ENCODE peak calls at places on chromosome 1, in seven cellular contexts. U is prostate gland, T is suprapubic skin, X is body of pancreas, R is ovary, H is GM12892, Z is lower leg skin. K is an unnamed sample.

GRCh38 chr1:216325946-216326345 is 97.3 kb downstream of the USH2A start:
- DNase-seq in R (no peak), T (no peak), X (no peak), U (no peak), Z (no peak), H (no peak), K (no peak)

GRCh38 chr1:235045034-235045690 is 83.5 kb downstream of the TOMM20 start:
- DNase-seq in Z (no peak), U (no peak), R (no peak), T (no peak), X (no peak), H (no peak), K (no peak)

GRCh38 chr1:204697893-204698292 is 12.4 kb upstream of the LRRN2 start:
- DNase-seq in X (no peak), Z (no peak), T (no peak), R (no peak), U (peak), H (no peak), K (no peak)

GRCh38 chr1:197868751-197869501 is 33.5 kb upstream of the C1orf53 start:
- DNase-seq in R (no peak), H (no peak), X (peak), Z (no peak), T (no peak), U (peak), K (peak)

GRCh38 chr1:96782861-96783260 is 61.3 kb downstream of the PTBP2 start:
- DNase-seq in T (no peak), X (no peak), H (no peak), Z (no peak), U (no peak), R (no peak), K (no peak)

GRCh38 chr1:119288751-119289150 is 79.8 kb upstream of the HAO2 start:
- DNase-seq in U (no peak), H (no peak), Z (no peak), X (no peak), R (no peak), T (no peak), K (no peak)

GRCh38 chr1:226871636-226872327 is 1.4 kb downstream of the PSEN2 start:
- DNase-seq in T (no peak), Z (peak), H (no peak), U (no peak), X (peak), R (no peak), K (no peak)

GRCh38 chr1:199612976-199613774 is 414.3 kb upstream of the NR5A2 start:
- DNase-seq in H (no peak), U (no peak), T (no peak), R (no peak), Z (no peak), X (no peak), K (no peak)

GRCh38 chr1:77016371-77016770 is 149.1 kb downstream of the ST6GALNAC5 start:
- DNase-seq in R (no peak), Z (no peak), T (no peak), H (no peak), X (no peak), U (no peak), K (no peak)

GRCh38 chr1:20724364-20725188 is 6.8 kb upstream of the KIF17 start:
- DNase-seq in Z (peak), U (no peak), T (no peak), H (no peak), R (peak), X (no peak), K (no peak)

GRCh38 chr1:27940297-27940696 is 5.5 kb downstream of the SMPDL3B start:
- DNase-seq in U (no peak), H (peak), Z (no peak), R (no peak), X (no peak), T (no peak), K (peak)

GRCh38 chr1:224080082-224080774 is 33.7 kb upstream of the FBXO28 start:
- DNase-seq in X (no peak), R (no peak), H (no peak), T (no peak), U (no peak), Z (no peak), K (peak)

GRCh38 chr1:169364948-169365347 is 2.6 kb downstream of the NME7 start:
- DNase-seq in T (no peak), Z (no peak), U (no peak), X (no peak), R (no peak), H (no peak), K (no peak)

GRCh38 chr1:150922519-150922975 is 3.6 kb upstream of the SETDB1 start:
- DNase-seq in X (peak), T (peak), R (peak), H (peak), Z (peak), U (peak), K (peak)

GRCh38 chr1:150927629-150928028 is 1.5 kb downstream of the SETDB1 start:
- DNase-seq in R (no peak), Z (peak), T (no peak), U (no peak), H (no peak), X (no peak), K (no peak)

GRCh38 chr1:150928286-150928685 is 2.1 kb downstream of the SETDB1 start:
- DNase-seq in Z (no peak), R (no peak), U (no peak), X (no peak), T (no peak), H (no peak), K (no peak)

GRCh38 chr1:150925080-150925479 is 1.1 kb upstream of the SETDB1 start:
- DNase-seq in Z (peak), H (no peak), R (peak), T (no peak), U (no peak), X (no peak), K (no peak)

GRCh38 chr1:150926094-150926741 is at the start of gene SETDB1:
- DNase-seq in X (peak), U (peak), Z (peak), R (peak), H (peak), T (peak), K (peak)
- TF ChIP-seq POLR2A in X (peak), U (peak), Z (no peak), R (no peak), H (peak), T (peak), K (peak)

DNA sequence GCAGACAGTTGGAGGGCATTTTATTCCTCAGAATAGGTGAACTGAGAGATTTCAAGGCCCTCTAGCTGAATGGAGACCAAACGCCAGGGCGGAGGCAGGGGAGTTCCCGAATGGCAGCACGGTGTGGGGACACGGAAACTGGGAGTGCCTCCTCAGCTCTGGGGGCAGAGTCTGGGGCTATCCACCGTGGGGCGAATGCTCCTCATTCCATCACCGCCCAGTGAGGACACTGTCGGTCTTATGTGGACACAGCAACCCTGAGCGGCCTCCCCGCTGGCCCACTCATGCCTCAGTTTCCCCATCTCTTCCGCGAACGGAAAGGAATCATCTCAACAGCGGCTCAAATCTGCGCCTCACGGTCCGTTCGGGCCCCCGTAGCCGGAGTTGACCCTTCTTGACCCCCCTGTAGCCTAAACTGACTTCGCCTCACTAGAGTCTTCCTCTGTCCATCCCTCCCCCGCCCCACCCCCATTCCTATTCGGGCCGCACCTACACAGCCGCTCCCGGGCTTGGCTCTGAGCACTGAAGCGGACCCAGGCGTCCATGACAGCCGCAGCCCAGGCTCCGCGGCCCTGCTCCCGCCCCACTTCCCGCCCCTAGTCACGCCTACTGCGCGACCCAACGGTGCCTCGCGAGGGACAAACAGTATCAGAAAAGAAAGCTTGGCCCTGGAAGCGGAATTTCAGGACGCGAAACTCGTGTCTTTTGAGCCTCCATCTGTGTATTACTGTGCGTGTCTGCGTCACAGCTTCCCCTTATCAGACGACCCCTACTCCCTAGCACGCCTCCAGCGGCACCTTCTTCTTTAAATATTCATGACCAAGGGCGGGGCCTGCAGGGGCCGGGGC is at the start of gene PEX11B:
- DNase-seq in Z (peak), X (peak), U (peak), H (peak), R (peak), T (peak), K (peak)
- TF ChIP-seq POLR2A in Z (no peak), X (peak), U (peak), H (peak), R (peak), T (peak), K (peak)

GRCh38 chr1:181033128-181033798 is 520 bp upstream of the MR1 start:
- DNase-seq in Z (peak), H (no peak), R (peak), X (peak), U (peak), T (no peak), K (peak)

GRCh38 chr1:181028241-181029014 is 5.4 kb upstream of the MR1 start:
- DNase-seq in T (no peak), R (no peak), H (no peak), X (no peak), Z (no peak), U (no peak), K (no peak)

GRCh38 chr1:181036107-181036843 is 2.5 kb downstream of the MR1 start:
- DNase-seq in Z (no peak), H (no peak), T (no peak), R (no peak), U (no peak), X (no peak), K (peak)

GRCh38 chr1:181038399-181038873 is 4.7 kb downstream of the MR1 start:
- DNase-seq in H (no peak), U (peak), R (no peak), T (no peak), X (peak), Z (no peak), K (peak)

GRCh38 chr1:181033799-181034391 is at the start of gene MR1:
- DNase-seq in U (peak), R (no peak), X (peak), T (no peak), Z (no peak), H (peak), K (peak)
- TF ChIP-seq POLR2A in U (peak), R (peak), X (peak), T (peak), Z (no peak), H (peak), K (peak)

GRCh38 chr1:14715771-14716170 is 117.3 kb downstream of the KAZN start:
- DNase-seq in H (no peak), U (no peak), T (no peak), X (no peak), Z (no peak), R (no peak), K (no peak)
- TF ChIP-seq POLR2A in H (no peak), U (no peak), T (no peak), X (no peak), Z (no peak), R (no peak), K (no peak)

GRCh38 chr1:155254228-155254713 is 1.0 kb downstream of the ENTREP3 start:
- DNase-seq in X (no peak), U (no peak), Z (no peak), H (no peak), T (no peak), R (peak), K (no peak)

GRCh38 chr1:155254714-155255242 is 505 bp downstream of the ENTREP3 start:
- DNase-seq in Z (no peak), U (no peak), X (no peak), H (peak), T (no peak), R (peak), K (no peak)

GRCh38 chr1:155256101-155256852 is 994 bp upstream of the ENTREP3 start:
- DNase-seq in T (no peak), R (peak), Z (no peak), U (no peak), H (no peak), X (no peak), K (no peak)

GRCh38 chr1:155253797-155254196 is 1.5 kb downstream of the ENTREP3 start:
- DNase-seq in H (no peak), T (no peak), R (no peak), U (no peak), Z (no peak), X (no peak), K (no peak)

GRCh38 chr1:155255243-155256100 is at the start of gene ENTREP3:
- DNase-seq in X (peak), U (peak), T (peak), R (peak), H (peak), Z (peak), K (peak)
- TF ChIP-seq POLR2A in X (peak), U (peak), T (no peak), R (peak), H (peak), Z (no peak), K (peak)

GRCh38 chr1:39713557-39713956 is 22.3 kb upstream of the HPCAL4 start:
- DNase-seq in X (no peak), R (no peak), Z (no peak), U (no peak), T (no peak), H (no peak), K (no peak)
- TF ChIP-seq POLR2A in X (no peak), R (no peak), Z (no peak), U (no peak), T (no peak), H (no peak), K (no peak)

DNA sequence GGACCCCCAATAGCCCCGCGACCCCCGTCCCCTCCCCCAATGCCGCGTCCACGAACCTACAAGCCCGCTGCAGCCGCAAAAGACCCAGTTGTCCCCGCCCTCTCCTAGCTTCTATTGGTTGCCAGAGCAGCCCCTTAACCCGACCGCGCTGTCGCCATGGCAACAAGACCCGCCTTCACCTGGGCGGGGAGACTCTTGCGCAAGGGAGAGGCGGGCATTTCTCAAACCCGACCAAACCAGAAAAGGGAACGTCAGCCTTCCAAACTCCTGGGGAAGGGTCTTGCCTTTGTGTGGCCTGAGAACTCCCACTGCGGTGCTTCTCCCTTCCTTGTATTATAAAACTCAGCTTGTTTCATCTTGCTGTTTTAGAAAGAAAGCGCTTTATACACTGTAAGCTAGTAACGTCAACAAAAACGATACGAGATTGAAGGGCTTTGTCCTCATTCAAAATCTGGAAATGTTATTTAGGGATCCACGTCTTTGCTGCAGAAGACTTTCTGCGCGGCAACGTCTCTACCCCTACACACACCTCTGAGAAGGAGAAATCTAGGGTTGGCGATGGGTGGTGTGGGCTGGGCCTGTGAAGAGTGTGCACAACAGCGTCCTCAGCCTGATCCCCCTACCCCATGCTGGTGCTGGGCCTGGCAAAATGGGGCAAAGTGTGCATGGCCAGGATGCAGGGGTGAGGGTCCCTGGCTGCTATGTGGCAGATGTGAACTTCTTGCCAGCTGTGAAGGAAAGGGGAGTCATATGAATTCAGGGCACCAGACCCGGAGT is at the start of gene TMEM9:
- DNase-seq in X (peak), Z (peak), T (peak), H (peak), U (peak), R (peak), K (peak)
- TF ChIP-seq POLR2A in X (peak), Z (no peak), T (no peak), H (no peak), U (peak), R (peak), K (no peak)

DNA sequence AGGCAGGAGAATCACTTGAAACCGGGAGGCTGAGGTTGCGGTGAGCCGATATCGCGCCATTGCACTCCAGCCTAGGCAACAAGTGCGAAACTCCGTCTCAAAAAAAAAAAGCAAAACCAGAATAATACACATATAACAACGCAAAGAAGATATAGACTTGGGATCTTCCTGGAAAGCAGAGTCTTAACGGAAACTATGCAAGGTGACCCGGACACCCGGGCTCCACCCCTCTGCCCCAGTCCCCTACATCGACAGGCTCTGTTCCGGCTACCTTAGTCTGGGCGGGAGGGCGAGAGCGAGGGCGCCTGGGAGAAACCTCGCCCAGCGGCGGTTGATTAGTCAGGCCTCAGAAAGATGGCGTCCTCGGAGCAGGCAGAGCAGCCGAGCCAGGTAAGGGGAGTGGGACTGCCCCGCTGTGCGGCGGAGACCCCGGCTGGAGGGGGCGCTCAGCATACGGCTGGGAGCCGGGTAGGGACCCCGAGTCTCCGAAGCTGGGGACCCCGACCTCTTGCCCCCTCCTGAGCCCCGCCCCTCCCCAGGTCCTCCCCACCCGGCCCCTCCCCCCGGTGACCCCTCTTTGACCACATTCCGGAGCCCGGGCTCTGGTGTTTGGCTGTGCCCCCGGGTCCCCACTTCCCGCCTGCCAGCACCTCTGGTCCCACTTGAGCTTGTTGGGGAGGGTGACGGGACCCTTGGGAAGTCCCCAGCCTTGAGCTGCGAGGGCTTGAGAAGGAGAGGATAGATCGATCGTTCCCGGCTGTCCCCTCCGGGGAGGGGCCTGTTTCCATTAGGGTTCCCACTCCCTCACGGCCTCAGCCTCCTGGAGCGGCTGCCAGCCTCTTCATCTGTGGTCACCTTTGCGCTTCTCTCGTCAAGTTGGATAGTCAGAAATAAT is at the start of gene PEX14:
- DNase-seq in H (peak), U (peak), Z (peak), R (peak), X (peak), T (peak), K (peak)
- TF ChIP-seq POLR2A in H (peak), U (peak), Z (no peak), R (peak), X (peak), T (no peak), K (peak)

GRCh38 chr1:164773146-164773545 is 214.2 kb downstream of the PBX1 start:
- DNase-seq in U (no peak), Z (no peak), T (no peak), R (no peak), X (no peak), H (no peak), K (peak)

GRCh38 chr1:164771001-164771550 is 212.1 kb downstream of the PBX1 start:
- DNase-seq in X (no peak), R (no peak), H (no peak), U (no peak), Z (no peak), T (no peak), K (no peak)

GRCh38 chr1:164774413-164774812 is 215.4 kb downstream of the PBX1 start:
- DNase-seq in X (no peak), T (no peak), U (no peak), R (no peak), Z (no peak), H (no peak), K (no peak)

GRCh38 chr1:164771568-164772350 is 212.8 kb downstream of the PBX1 start:
- DNase-seq in U (peak), Z (no peak), R (no peak), T (no peak), X (peak), H (no peak), K (no peak)

DNA sequence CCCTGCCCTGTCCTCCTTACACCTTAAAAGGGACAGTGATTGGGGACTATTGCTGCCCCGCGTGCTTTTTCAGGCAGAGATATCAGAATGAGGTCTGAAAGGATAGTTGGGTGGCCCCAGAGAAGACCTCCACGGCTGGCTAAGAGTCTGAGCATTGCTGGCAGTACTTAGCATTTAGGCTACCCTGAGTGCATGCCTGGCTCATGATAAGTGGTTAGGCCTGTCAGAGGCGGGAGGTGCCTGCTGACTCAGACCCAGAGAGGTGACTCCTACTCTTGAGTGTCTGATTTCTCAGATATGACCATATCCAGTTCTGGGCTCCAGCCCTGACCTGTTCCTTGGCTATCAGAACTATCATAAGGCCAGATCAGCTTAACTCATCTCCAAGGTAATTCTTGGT is 213.7 kb downstream of the PBX1 start:
- DNase-seq in X (peak), U (peak), T (no peak), H (no peak), Z (no peak), R (no peak), K (peak)
- TF ChIP-seq POLR2A in X (no peak), U (no peak), T (no peak), H (no peak), Z (no peak), R (no peak), K (no peak)

GRCh38 chr1:88252745-88253144 is 431.3 kb upstream of the PKN2 start:
- DNase-seq in T (no peak), R (no peak), U (no peak), Z (no peak), X (no peak), H (no peak), K (no peak)

DNA sequence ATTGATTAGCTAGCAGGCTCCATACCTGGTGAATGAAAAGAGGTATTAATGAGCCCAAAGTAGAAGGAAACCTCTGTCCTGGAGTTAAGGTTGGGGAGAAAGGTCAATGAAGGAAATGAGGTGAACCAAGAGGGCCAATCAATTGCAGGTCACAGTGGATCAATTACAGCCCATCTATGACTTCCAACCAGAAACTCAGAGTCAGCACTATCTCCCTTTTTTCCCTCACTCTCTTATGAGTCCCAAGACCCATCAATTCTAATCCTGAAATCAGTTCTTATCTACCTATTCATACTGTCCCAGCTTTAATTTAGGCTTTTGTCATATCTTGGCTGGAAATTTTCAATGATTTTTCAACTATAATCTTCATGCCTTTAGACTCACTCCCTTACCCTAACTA is 433.2 kb upstream of the PKN2 start:
- DNase-seq in Z (no peak), U (no peak), X (no peak), T (no peak), H (no peak), R (no peak), K (no peak)
- TF ChIP-seq POLR2A in Z (no peak), U (no peak), X (no peak), T (no peak), H (no peak), R (no peak), K (no peak)